ENCODE peak calls at places on chromosomes 5 and 9, in eight cellular contexts. S is CD8-positive, alpha-beta T cell; K is aorta; A is IMR-90; D is ovary; P is esophagus squamous epithelium; Y is DND-41; U is tibial artery. I is an unnamed sample. For H3K4me1, the result is how much of the 10 kb centered on the place peaks cover.

GRCh38 chr5:81606150-81606549 is 144.7 kb downstream of the SSBP2 start:
- DNase-seq in S (no peak), K (no peak), A (no peak), D (no peak), P (no peak), Y (no peak), U (no peak), I (no peak)

GRCh38 chr5:73735032-73735734 is 109.2 kb downstream of the ARHGEF28 start:
- DNase-seq in S (no peak), K (no peak), A (no peak), D (no peak), P (no peak), Y (no peak), U (no peak), I (no peak)

GRCh38 chr9:21964925-21965385 is 29.2 kb downstream of the CDKN2A start:
- DNase-seq in S (peak), K (peak), A (no peak), D (no peak), P (no peak), Y (peak), U (no peak), I (no peak)

GRCh38 chr9:114339130-114339908 is 9.7 kb downstream of the ORM2 start:
- DNase-seq in S (peak), K (peak), A (peak), D (peak), P (no peak), Y (peak), U (no peak), I (peak)

GRCh38 chr9:137311971-137312851 is 10.1 kb upstream of the NRARP start:
- DNase-seq in S (no peak), K (peak), A (no peak), D (no peak), P (no peak), Y (no peak), U (no peak), I (no peak)

GRCh38 chr5:59296317-59297264 is 596.9 kb downstream of the PDE4D start:
- DNase-seq in S (no peak), K (no peak), A (peak), D (no peak), P (no peak), Y (no peak), U (no peak), I (no peak)

GRCh38 chr5:103036601-103037000 is 83.3 kb downstream of the GIN1 start:
- DNase-seq in S (no peak), K (no peak), A (no peak), D (no peak), P (no peak), Y (no peak), U (no peak), I (no peak)

GRCh38 chr9:126326228-126327015 is at the start of gene MVB12B:
- DNase-seq in S (peak), K (peak), A (peak), D (peak), P (no peak), Y (peak), U (no peak), I (peak)

GRCh38 chr5:132297211-132297940 is 3.2 kb downstream of the SLC22A4 start:
- DNase-seq in S (no peak), K (no peak), A (no peak), D (no peak), P (no peak), Y (no peak), U (no peak), I (no peak)

GRCh38 chr9:93180938-93181337 is 3.0 kb upstream of the WNK2 start:
- DNase-seq in S (no peak), K (no peak), A (no peak), D (no peak), P (no peak), Y (no peak), U (no peak), I (no peak)

GRCh38 chr5:65871182-65871581 is 55.2 kb upstream of the ERBIN start:
- DNase-seq in S (no peak), K (no peak), A (peak), D (no peak), P (no peak), Y (no peak), U (no peak), I (peak)

GRCh38 chr9:95073042-95073607 is 244.4 kb downstream of the FANCC start:
- DNase-seq in S (no peak), K (peak), A (no peak), D (no peak), P (no peak), Y (no peak), U (no peak), I (no peak)

GRCh38 chr5:53733853-53734252 is 173.4 kb downstream of the NDUFS4 start:
- DNase-seq in S (no peak), K (no peak), A (no peak), D (no peak), P (no peak), Y (no peak), U (no peak), I (no peak)

GRCh38 chr9:93052791-93053540 is 5.5 kb upstream of the SUSD3 start:
- DNase-seq in S (peak), K (no peak), A (no peak), D (peak), P (no peak), Y (peak), U (no peak), I (no peak)

GRCh38 chr5:177301503-177302165 is 1.9 kb downstream of the RAB24 start:
- DNase-seq in S (no peak), K (peak), A (no peak), D (no peak), P (no peak), Y (no peak), U (peak), I (no peak)

GRCh38 chr9:12643686-12644085 is 49.5 kb upstream of the TYRP1 start:
- DNase-seq in S (no peak), K (no peak), A (no peak), D (no peak), P (no peak), Y (no peak), U (no peak), I (no peak)

GRCh38 chr5:179467441-179467840 is 82.9 kb upstream of the RUFY1 start:
- DNase-seq in S (no peak), K (no peak), A (no peak), D (no peak), P (no peak), Y (no peak), U (no peak), I (no peak)

GRCh38 chr9:21551401-21551800 is 69.3 kb upstream of the IFNE start:
- DNase-seq in S (no peak), K (no peak), A (peak), D (no peak), P (no peak), Y (no peak), U (no peak), I (no peak)

GRCh38 chr5:138103321-138103637 is 19.4 kb downstream of the WNT8A start:
- DNase-seq in S (no peak), K (no peak), A (no peak), D (no peak), P (no peak), Y (no peak), U (no peak), I (no peak)

GRCh38 chr5:53166101-53166500 is 56.5 kb upstream of the MOCS2 start:
- DNase-seq in S (no peak), K (no peak), A (no peak), D (no peak), P (no peak), Y (no peak), U (no peak), I (no peak)

GRCh38 chr9:17802249-17802857 is 223.5 kb downstream of the SH3GL2 start:
- DNase-seq in S (no peak), K (no peak), A (peak), D (no peak), P (no peak), Y (no peak), U (no peak), I (no peak)

GRCh38 chr9:113151696-113152630 is 1.2 kb downstream of the SLC31A2 start:
- DNase-seq in S (no peak), K (no peak), A (no peak), D (peak), P (no peak), Y (no peak), U (no peak), I (no peak)

DNA sequence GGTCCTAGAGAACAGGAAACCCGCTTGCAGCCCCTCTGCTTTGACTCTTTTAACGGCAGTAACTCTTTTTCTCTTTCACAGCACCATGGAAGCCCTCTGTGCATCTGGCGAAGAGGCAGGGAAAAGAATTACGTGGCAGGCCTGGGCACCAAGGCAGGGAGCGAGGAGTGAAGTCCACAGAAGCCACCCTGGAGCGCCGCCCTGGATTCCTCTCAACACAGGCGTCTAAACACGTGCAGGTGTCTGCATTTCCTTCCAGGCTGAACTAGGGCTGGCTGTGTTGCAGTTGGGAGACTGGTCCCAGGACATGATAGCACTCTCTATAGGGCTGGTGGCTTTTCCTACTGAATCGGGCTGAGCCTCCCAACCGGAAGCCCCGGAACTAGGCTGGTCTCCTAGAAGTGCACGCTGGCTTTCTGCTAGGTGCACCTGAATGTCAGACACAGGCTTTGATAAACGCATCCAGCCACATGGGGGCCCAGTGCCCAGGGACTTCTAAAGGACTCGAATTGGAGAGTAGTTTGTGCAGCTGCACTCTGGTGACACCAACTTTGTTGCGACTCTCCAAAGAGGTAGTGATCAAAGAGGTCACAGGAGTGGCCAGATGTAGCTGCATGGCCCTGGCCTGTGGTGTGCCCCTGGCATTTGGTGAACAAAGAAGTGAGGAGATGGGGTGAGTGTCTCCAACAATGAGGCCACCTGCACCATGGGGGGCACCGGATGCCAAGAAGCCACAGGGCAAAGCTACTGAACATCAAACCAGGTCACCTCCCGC is 54.5 kb downstream of the AK8 start:
- DNase-seq in S (no peak), K (peak), A (no peak), D (no peak), P (no peak), Y (peak), U (peak), I (no peak)
- H3K4me1 ChIP-seq in S (under half), K (under half), A (under half), D (under half), P (under half), Y (under half), U (under half), I (under half)

DNA sequence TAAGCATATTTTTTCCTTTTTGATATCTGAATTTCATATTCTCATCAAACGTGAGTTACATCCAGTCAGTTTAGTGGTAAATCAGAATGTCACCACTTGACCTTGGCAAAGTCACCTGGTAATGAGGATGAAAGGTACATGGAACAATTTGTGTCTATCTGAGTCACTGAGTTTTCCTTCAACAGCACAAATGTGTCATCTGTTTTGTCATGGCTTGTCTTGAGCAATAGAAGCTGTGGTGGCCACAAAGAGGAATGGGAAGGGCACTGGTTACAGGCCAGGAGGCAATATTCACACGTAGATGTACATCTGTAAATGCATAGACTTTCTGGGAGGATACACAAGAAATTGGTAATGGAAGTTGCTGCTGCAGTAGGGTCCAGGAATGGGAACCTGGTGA is 8.4 kb upstream of the ZNF474 start:
- DNase-seq in S (no peak), K (no peak), A (peak), D (no peak), P (no peak), Y (no peak), U (no peak), I (no peak)
- H3K27ac ChIP-seq in S (no peak), K (no peak), A (no peak), D (no peak), P (no peak), Y (no peak), U (no peak), I (no peak)

GRCh38 chr9:14318934-14319513 is 5.1 kb upstream of the NFIB start:
- DNase-seq in S (no peak), K (no peak), A (no peak), D (no peak), P (no peak), Y (no peak), U (no peak), I (no peak)
- H3K4me3 ChIP-seq in S (no peak), K (peak), A (no peak), D (no peak), P (no peak), Y (no peak), U (peak), I (no peak)

GRCh38 chr9:90827181-90827866 is 25.7 kb downstream of the SYK start:
- DNase-seq in S (no peak), K (no peak), A (no peak), D (no peak), P (no peak), Y (no peak), U (no peak), I (no peak)
- H3K4me1 ChIP-seq in S (under half), K (under half), A (under half), D (under half), P (under half), Y (under half), U (under half), I (under half)

GRCh38 chr5:136642976-136643375 is 277.6 kb upstream of the TRPC7 start:
- DNase-seq in S (no peak), K (no peak), A (no peak), D (no peak), P (no peak), Y (no peak), U (no peak), I (no peak)
- H3K27ac ChIP-seq in S (no peak), K (no peak), A (no peak), D (no peak), P (no peak), Y (no peak), U (no peak), I (no peak)

DNA sequence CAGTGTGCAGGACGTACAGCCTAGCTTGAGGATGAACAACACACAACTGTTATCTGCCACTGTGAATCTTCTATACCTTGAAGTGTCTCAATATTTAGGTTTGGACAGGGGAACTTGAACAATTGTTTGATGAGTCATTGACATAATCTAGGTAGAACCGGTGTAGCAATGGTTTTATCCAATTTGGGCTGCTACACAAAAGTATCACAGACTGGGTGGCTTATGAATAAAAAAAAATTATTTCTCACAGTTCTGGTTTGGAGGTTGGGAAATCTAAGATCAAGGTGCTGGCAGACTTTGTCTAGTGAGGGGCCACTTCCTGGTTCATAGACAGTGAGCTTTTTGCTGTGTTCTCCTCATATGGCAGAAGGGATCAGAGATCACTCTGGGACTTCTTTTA is 359.7 kb downstream of the HCN1 start:
- DNase-seq in S (no peak), K (no peak), A (no peak), D (no peak), P (no peak), Y (no peak), U (no peak), I (no peak)
- H3K4me3 ChIP-seq in S (no peak), K (no peak), A (no peak), D (no peak), P (no peak), Y (no peak), U (no peak), I (no peak)

GRCh38 chr5:180811623-180812119 is 9.1 kb upstream of the MGAT1 start:
- DNase-seq in S (no peak), K (no peak), A (no peak), D (no peak), P (no peak), Y (no peak), U (peak), I (no peak)
- H3K4me1 ChIP-seq in S (under half), K (under half), A (under half), D (under half), P (under half), Y (half or more), U (under half), I (under half)

I was measured in SJSA1.